ENCODE peak calls at places on chromosomes 1 and 21, in ten cellular contexts. One of them, this sample, is unnamed.

GRCh38 chr1:242243472-242243871 is 244.6 kb upstream of the MAP1LC3C start:
- DNase-seq in NCI-H460: no peak
- DNase-seq in posterior cingulate gyrus: peak
- DNase-seq in anterior cingulate cortex: no peak
- DNase-seq in left lung: no peak
- DNase-seq in HuH-7: no peak
- DNase-seq in activated CD4-positive, alpha-beta T cell treated with anti-CD3 and anti-CD28 coated beads for 24 hours: no peak
- DNase-seq in fibroblast of gingiva: no peak
- DNase-seq in kidney: no peak
- DNase-seq in NAMALWA: no peak
- DNase-seq in this sample: no peak

GRCh38 chr21:44948426-44949120 is 8.7 kb downstream of the SLX9 start:
- DNase-seq in NCI-H460: no peak
- DNase-seq in posterior cingulate gyrus: no peak
- DNase-seq in anterior cingulate cortex: no peak
- DNase-seq in left lung: no peak
- DNase-seq in HuH-7: no peak
- DNase-seq in activated CD4-positive, alpha-beta T cell treated with anti-CD3 and anti-CD28 coated beads for 24 hours: no peak
- DNase-seq in fibroblast of gingiva: no peak
- DNase-seq in kidney: peak
- DNase-seq in NAMALWA: no peak
- DNase-seq in this sample: no peak

GRCh38 chr1:177857285-177857684 is 112.6 kb downstream of the SEC16B start:
- DNase-seq in NCI-H460: no peak
- DNase-seq in posterior cingulate gyrus: no peak
- DNase-seq in anterior cingulate cortex: no peak
- DNase-seq in left lung: no peak
- DNase-seq in HuH-7: no peak
- DNase-seq in activated CD4-positive, alpha-beta T cell treated with anti-CD3 and anti-CD28 coated beads for 24 hours: no peak
- DNase-seq in fibroblast of gingiva: no peak
- DNase-seq in kidney: no peak
- DNase-seq in NAMALWA: no peak
- DNase-seq in this sample: no peak

GRCh38 chr1:236168716-236169429 is 26.5 kb downstream of the GPR137B start:
- DNase-seq in NCI-H460: peak
- DNase-seq in posterior cingulate gyrus: no peak
- DNase-seq in anterior cingulate cortex: no peak
- DNase-seq in left lung: no peak
- DNase-seq in HuH-7: no peak
- DNase-seq in activated CD4-positive, alpha-beta T cell treated with anti-CD3 and anti-CD28 coated beads for 24 hours: no peak
- DNase-seq in fibroblast of gingiva: peak
- DNase-seq in kidney: peak
- DNase-seq in NAMALWA: no peak
- DNase-seq in this sample: no peak

GRCh38 chr1:96840396-96840795 is 118.8 kb downstream of the PTBP2 start:
- DNase-seq in NCI-H460: no peak
- DNase-seq in posterior cingulate gyrus: no peak
- DNase-seq in anterior cingulate cortex: no peak
- DNase-seq in left lung: no peak
- DNase-seq in HuH-7: no peak
- DNase-seq in activated CD4-positive, alpha-beta T cell treated with anti-CD3 and anti-CD28 coated beads for 24 hours: no peak
- DNase-seq in fibroblast of gingiva: no peak
- DNase-seq in kidney: no peak
- DNase-seq in NAMALWA: no peak
- DNase-seq in this sample: no peak

GRCh38 chr1:54582566-54583306 is 34.7 kb downstream of the ACOT11 start:
- DNase-seq in NCI-H460: no peak
- DNase-seq in posterior cingulate gyrus: peak
- DNase-seq in anterior cingulate cortex: peak
- DNase-seq in left lung: no peak
- DNase-seq in HuH-7: no peak
- DNase-seq in activated CD4-positive, alpha-beta T cell treated with anti-CD3 and anti-CD28 coated beads for 24 hours: no peak
- DNase-seq in fibroblast of gingiva: no peak
- DNase-seq in kidney: peak
- DNase-seq in NAMALWA: no peak
- DNase-seq in this sample: peak

GRCh38 chr1:83641206-83641658 is 357.7 kb downstream of the TTLL7 start:
- DNase-seq in NCI-H460: no peak
- DNase-seq in posterior cingulate gyrus: no peak
- DNase-seq in anterior cingulate cortex: no peak
- DNase-seq in left lung: no peak
- DNase-seq in HuH-7: no peak
- DNase-seq in activated CD4-positive, alpha-beta T cell treated with anti-CD3 and anti-CD28 coated beads for 24 hours: no peak
- DNase-seq in fibroblast of gingiva: peak
- DNase-seq in kidney: no peak
- DNase-seq in NAMALWA: no peak
- DNase-seq in this sample: no peak

GRCh38 chr1:198677027-198677426 is 38.2 kb downstream of the PTPRC start:
- DNase-seq in NCI-H460: no peak
- DNase-seq in posterior cingulate gyrus: no peak
- DNase-seq in anterior cingulate cortex: no peak
- DNase-seq in left lung: no peak
- DNase-seq in HuH-7: no peak
- DNase-seq in activated CD4-positive, alpha-beta T cell treated with anti-CD3 and anti-CD28 coated beads for 24 hours: no peak
- DNase-seq in fibroblast of gingiva: no peak
- DNase-seq in kidney: no peak
- DNase-seq in NAMALWA: no peak
- DNase-seq in this sample: no peak

GRCh38 chr1:210347112-210347511 is 18.4 kb downstream of the HHAT start:
- DNase-seq in NCI-H460: no peak
- DNase-seq in posterior cingulate gyrus: no peak
- DNase-seq in anterior cingulate cortex: no peak
- DNase-seq in left lung: no peak
- DNase-seq in HuH-7: no peak
- DNase-seq in activated CD4-positive, alpha-beta T cell treated with anti-CD3 and anti-CD28 coated beads for 24 hours: no peak
- DNase-seq in fibroblast of gingiva: no peak
- DNase-seq in kidney: no peak
- DNase-seq in NAMALWA: no peak
- DNase-seq in this sample: no peak

GRCh38 chr1:184329962-184330868 is 56.6 kb upstream of the C1orf21 start:
- DNase-seq in NCI-H460: no peak
- DNase-seq in posterior cingulate gyrus: no peak
- DNase-seq in anterior cingulate cortex: no peak
- DNase-seq in left lung: no peak
- DNase-seq in HuH-7: no peak
- DNase-seq in activated CD4-positive, alpha-beta T cell treated with anti-CD3 and anti-CD28 coated beads for 24 hours: no peak
- DNase-seq in fibroblast of gingiva: no peak
- DNase-seq in kidney: no peak
- DNase-seq in NAMALWA: no peak
- DNase-seq in this sample: no peak

GRCh38 chr1:112674986-112675727 is 698 bp downstream of the MOV10 start:
- DNase-seq in NCI-H460: peak
- DNase-seq in posterior cingulate gyrus: peak
- DNase-seq in anterior cingulate cortex: peak
- DNase-seq in left lung: no peak
- DNase-seq in HuH-7: peak
- DNase-seq in activated CD4-positive, alpha-beta T cell treated with anti-CD3 and anti-CD28 coated beads for 24 hours: peak
- DNase-seq in fibroblast of gingiva: no peak
- DNase-seq in kidney: peak
- DNase-seq in NAMALWA: peak
- DNase-seq in this sample: peak

GRCh38 chr1:15224903-15225485 is 22.0 kb upstream of the FHAD1 start:
- DNase-seq in NCI-H460: no peak
- DNase-seq in posterior cingulate gyrus: no peak
- DNase-seq in anterior cingulate cortex: no peak
- DNase-seq in left lung: no peak
- DNase-seq in HuH-7: no peak
- DNase-seq in activated CD4-positive, alpha-beta T cell treated with anti-CD3 and anti-CD28 coated beads for 24 hours: no peak
- DNase-seq in fibroblast of gingiva: no peak
- DNase-seq in kidney: no peak
- DNase-seq in NAMALWA: no peak
- DNase-seq in this sample: no peak

GRCh38 chr1:59595774-59596173 is 219.0 kb upstream of the HOOK1 start:
- DNase-seq in NCI-H460: no peak
- DNase-seq in posterior cingulate gyrus: no peak
- DNase-seq in anterior cingulate cortex: no peak
- DNase-seq in left lung: no peak
- DNase-seq in HuH-7: no peak
- DNase-seq in activated CD4-positive, alpha-beta T cell treated with anti-CD3 and anti-CD28 coated beads for 24 hours: no peak
- DNase-seq in fibroblast of gingiva: peak
- DNase-seq in kidney: no peak
- DNase-seq in NAMALWA: no peak
- DNase-seq in this sample: no peak

GRCh38 chr1:1285618-1286311 is 5.5 kb downstream of the SCNN1D start:
- DNase-seq in NCI-H460: no peak
- DNase-seq in posterior cingulate gyrus: no peak
- DNase-seq in anterior cingulate cortex: no peak
- DNase-seq in left lung: no peak
- DNase-seq in HuH-7: no peak
- DNase-seq in activated CD4-positive, alpha-beta T cell treated with anti-CD3 and anti-CD28 coated beads for 24 hours: no peak
- DNase-seq in fibroblast of gingiva: no peak
- DNase-seq in kidney: peak
- DNase-seq in NAMALWA: peak
- DNase-seq in this sample: no peak

GRCh38 chr1:46131727-46132528 is 501 bp downstream of the PIK3R3 start:
- DNase-seq in NCI-H460: no peak
- DNase-seq in posterior cingulate gyrus: peak
- DNase-seq in anterior cingulate cortex: peak
- DNase-seq in left lung: peak
- DNase-seq in HuH-7: peak
- DNase-seq in activated CD4-positive, alpha-beta T cell treated with anti-CD3 and anti-CD28 coated beads for 24 hours: no peak
- DNase-seq in fibroblast of gingiva: no peak
- DNase-seq in kidney: no peak
- DNase-seq in NAMALWA: peak
- DNase-seq in this sample: peak

GRCh38 chr21:28336299-28336698 is 656.4 kb downstream of the LTN1 start:
- DNase-seq in NCI-H460: peak
- DNase-seq in posterior cingulate gyrus: no peak
- DNase-seq in anterior cingulate cortex: no peak
- DNase-seq in left lung: no peak
- DNase-seq in HuH-7: peak
- DNase-seq in activated CD4-positive, alpha-beta T cell treated with anti-CD3 and anti-CD28 coated beads for 24 hours: no peak
- DNase-seq in fibroblast of gingiva: peak
- DNase-seq in kidney: no peak
- DNase-seq in NAMALWA: peak
- DNase-seq in this sample: peak

GRCh38 chr1:234965128-234965527 is 163.5 kb downstream of the TOMM20 start:
- DNase-seq in NCI-H460: no peak
- DNase-seq in posterior cingulate gyrus: no peak
- DNase-seq in anterior cingulate cortex: no peak
- DNase-seq in left lung: no peak
- DNase-seq in HuH-7: no peak
- DNase-seq in activated CD4-positive, alpha-beta T cell treated with anti-CD3 and anti-CD28 coated beads for 24 hours: no peak
- DNase-seq in fibroblast of gingiva: peak
- DNase-seq in kidney: no peak
- DNase-seq in NAMALWA: no peak
- DNase-seq in this sample: no peak

GRCh38 chr1:226061793-226062557 is 541 bp upstream of the H3-3A start:
- DNase-seq in NCI-H460: peak
- DNase-seq in posterior cingulate gyrus: peak
- DNase-seq in anterior cingulate cortex: no peak
- DNase-seq in left lung: peak
- DNase-seq in HuH-7: peak
- DNase-seq in activated CD4-positive, alpha-beta T cell treated with anti-CD3 and anti-CD28 coated beads for 24 hours: no peak
- DNase-seq in fibroblast of gingiva: peak
- DNase-seq in kidney: peak
- DNase-seq in NAMALWA: peak
- DNase-seq in this sample: peak

GRCh38 chr21:28025111-28025510 is 967.6 kb downstream of the LTN1 start:
- DNase-seq in NCI-H460: no peak
- DNase-seq in posterior cingulate gyrus: no peak
- DNase-seq in anterior cingulate cortex: no peak
- DNase-seq in left lung: no peak
- DNase-seq in HuH-7: no peak
- DNase-seq in activated CD4-positive, alpha-beta T cell treated with anti-CD3 and anti-CD28 coated beads for 24 hours: no peak
- DNase-seq in fibroblast of gingiva: peak
- DNase-seq in kidney: no peak
- DNase-seq in NAMALWA: no peak
- DNase-seq in this sample: no peak

GRCh38 chr1:108316545-108316944 is 72.7 kb upstream of the NBPF4 start:
- DNase-seq in NCI-H460: no peak
- DNase-seq in posterior cingulate gyrus: no peak
- DNase-seq in anterior cingulate cortex: no peak
- DNase-seq in left lung: no peak
- DNase-seq in HuH-7: no peak
- DNase-seq in activated CD4-positive, alpha-beta T cell treated with anti-CD3 and anti-CD28 coated beads for 24 hours: no peak
- DNase-seq in fibroblast of gingiva: no peak
- DNase-seq in kidney: no peak
- DNase-seq in NAMALWA: no peak
- DNase-seq in this sample: peak

GRCh38 chr21:34192646-34193285 is 119.4 kb downstream of the MRPS6 start:
- DNase-seq in NCI-H460: no peak
- DNase-seq in posterior cingulate gyrus: no peak
- DNase-seq in anterior cingulate cortex: no peak
- DNase-seq in left lung: no peak
- DNase-seq in HuH-7: no peak
- DNase-seq in activated CD4-positive, alpha-beta T cell treated with anti-CD3 and anti-CD28 coated beads for 24 hours: no peak
- DNase-seq in fibroblast of gingiva: no peak
- DNase-seq in kidney: no peak
- DNase-seq in NAMALWA: no peak
- DNase-seq in this sample: no peak

This sample was measured in SK-N-DZ.